ENCODE peak calls at places on chromosomes 13 and 19, in nine cellular contexts. O, Q, A, U, L, B, T, Y and I are unnamed samples.

GRCh38 chr13:46598140-46598819 is 45.3 kb downstream of the LRCH1 start:
- ATAC-seq in O (peak; percentile 2), L (no peak), B (no peak), Q (no peak), Y (peak; percentile 55), T (no peak), U (no peak), A (no peak), I (no peak)

GRCh38 chr19:15418112-15418587 is 638 bp downstream of the AKAP8L start:
- ATAC-seq in Q (peak; percentile 2), L (no peak), B (peak; percentile 1), A (peak; percentile 2), Y (peak; percentile 6), O (no peak), T (no peak), U (no peak), I (peak; percentile 7)

GRCh38 chr13:59016250-59016649 is 1147.5 kb downstream of the DIAPH3 start:
- ATAC-seq in O (no peak), L (no peak), A (no peak), U (no peak), B (peak; percentile 77), T (no peak), Y (peak; percentile 68), Q (no peak), I (no peak)

GRCh38 chr13:106232680-106233079 is 302.8 kb downstream of the EFNB2 start:
- ATAC-seq in B (no peak), T (no peak), O (no peak), A (no peak), L (no peak), U (no peak), Q (no peak), Y (peak; percentile 64), I (no peak)

GRCh38 chr13:33678906-33679657 is 138.9 kb upstream of the RFC3 start:
- ATAC-seq in Y (peak; percentile 78), Q (peak; percentile 88), A (no peak), U (peak; percentile 87), B (peak; percentile 88), O (peak; percentile 95), L (peak; percentile 90), T (peak; percentile 66), I (no peak)

GRCh38 chr19:31015778-31016177 is 333.5 kb downstream of the TSHZ3 start:
- ATAC-seq in L (no peak), T (no peak), Y (no peak), O (no peak), B (no peak), A (no peak), Q (no peak), U (no peak), I (no peak)

GRCh38 chr19:17967258-17968051 is 548 bp downstream of the KCNN1 start:
- ATAC-seq in U (no peak), B (no peak), L (no peak), Y (no peak), A (peak; percentile 19), T (no peak), O (no peak), Q (no peak), I (no peak)

GRCh38 chr13:110666255-110666533 is 39.7 kb downstream of the CARS2 start:
- ATAC-seq in U (no peak), T (no peak), O (no peak), L (no peak), Q (no peak), Y (no peak), B (no peak), A (no peak), I (no peak)

GRCh38 chr19:49773663-49774305 is 7.0 kb downstream of the AP2A1 start:
- ATAC-seq in L (no peak), U (no peak), T (no peak), B (no peak), A (no peak), Y (no peak), Q (no peak), O (no peak), I (no peak)

GRCh38 chr19:46451352-46451751 is 20.0 kb downstream of the PNMA8A start:
- ATAC-seq in B (peak; percentile 65), O (no peak), Q (no peak), A (no peak), T (no peak), U (no peak), Y (no peak), L (no peak), I (no peak)

GRCh38 chr13:102003848-102004570 is 397.8 kb downstream of the FGF14 start:
- ATAC-seq in U (no peak), B (peak; percentile 45), Q (no peak), L (no peak), T (no peak), Y (no peak), A (no peak), O (no peak), I (no peak)

GRCh38 chr13:31201341-31202024 is 1.7 kb downstream of the B3GLCT start:
- ATAC-seq in Q (no peak), T (no peak), Y (peak; percentile 67), A (no peak), L (no peak), U (no peak), O (no peak), B (peak; percentile 26), I (no peak)

GRCh38 chr19:19443283-19443682 is 37.8 kb downstream of the GATAD2A start:
- ATAC-seq in A (no peak), B (no peak), Y (no peak), O (no peak), U (no peak), L (no peak), Q (no peak), T (no peak), I (no peak)

GRCh38 chr19:6018786-6019185 is 40.8 kb upstream of the RANBP3 start:
- ATAC-seq in U (no peak), L (no peak), T (no peak), O (no peak), A (peak; percentile 75), Y (no peak), B (no peak), Q (no peak), I (no peak)

GRCh38 chr13:75226755-75227435 is 255.1 kb downstream of the TBC1D4 start:
- ATAC-seq in T (no peak), A (no peak), Y (no peak), Q (peak; percentile 92), B (no peak), O (peak; percentile 85), U (no peak), L (no peak), I (peak; percentile 91)

GRCh38 chr19:3389876-3390361 is 23.5 kb downstream of the NFIC start:
- ATAC-seq in Y (no peak), L (no peak), Q (no peak), B (peak; percentile 4), A (peak; percentile 77), T (no peak), O (no peak), U (no peak), I (no peak)

GRCh38 chr19:58497634-58498170 is 14.1 kb downstream of the SLC27A5 start:
- ATAC-seq in U (no peak), Y (no peak), L (no peak), T (no peak), O (no peak), Q (no peak), A (no peak), B (no peak), I (no peak)

GRCh38 chr19:2171349-2172145 is 7.8 kb downstream of the DOT1L start:
- ATAC-seq in U (peak; percentile 97), Q (no peak), B (no peak), O (peak; percentile 87), L (peak; percentile 87), A (peak; percentile 60), Y (no peak), T (no peak), I (no peak)

GRCh38 chr19:50465986-50466771 is 10.1 kb upstream of the EMC10 start:
- ATAC-seq in B (peak; percentile 34), O (no peak), Y (no peak), U (no peak), L (no peak), Q (peak; percentile 50), A (peak; percentile 56), T (no peak), I (peak; percentile 24)

GRCh38 chr19:58468216-58468839 is 1.4 kb downstream of the ZNF324 start:
- ATAC-seq in U (no peak), T (no peak), B (no peak), A (no peak), O (no peak), L (no peak), Y (no peak), Q (no peak), I (no peak)

GRCh38 chr19:55345818-55346724 is 6.4 kb downstream of the KMT5C start:
- ATAC-seq in O (no peak), B (peak; percentile 40), Q (peak; percentile 15), L (no peak), T (peak; percentile 54), A (no peak), U (no peak), Y (no peak), I (no peak)

GRCh38 chr19:10021446-10021845 is 8.2 kb downstream of the RDH8 start:
- ATAC-seq in Q (no peak), Y (no peak), A (no peak), U (no peak), B (no peak), O (no peak), T (no peak), L (no peak), I (no peak)

GRCh38 chr19:8361921-8362793 is 1.8 kb upstream of the ANGPTL4 start:
- ATAC-seq in B (peak; percentile 79), Y (peak; percentile 84), T (peak; percentile 94), A (no peak), O (peak; percentile 36), U (no peak), Q (peak; percentile 76), L (no peak), I (peak; percentile 84)

GRCh38 chr13:23608704-23609413 is 38.6 kb downstream of the TNFRSF19 start:
- ATAC-seq in Q (peak; percentile 44), B (peak; percentile 81), L (no peak), Y (peak; percentile 72), A (peak; percentile 49), O (no peak), T (peak; percentile 65), U (no peak), I (peak; percentile 45)